ENCODE peak calls at places on chromosomes 12 and 14, in six cellular contexts. D, E, O, L, N and M are unnamed samples.

GRCh38 chr14:73762375-73762822 is 48.2 kb upstream of the PNMA1 start:
- DNase-seq in D (no peak), E (no peak), O (no peak), L (no peak), N (peak; percentile 46), M (no peak)

GRCh38 chr14:21711360-21711961 is 37.8 kb upstream of the OR4E1 start:
- DNase-seq in D (no peak), E (peak; percentile 18), O (no peak), L (peak; percentile 38), N (no peak), M (no peak)

GRCh38 chr14:72929316-72930080 is 3.2 kb downstream of the DCAF4 start:
- DNase-seq in D (no peak), E (no peak), O (no peak), L (no peak), N (no peak), M (peak; percentile 73)

GRCh38 chr12:129193263-129193871 is 340.1 kb downstream of the GLT1D1 start:
- DNase-seq in D (no peak), E (no peak), O (no peak), L (peak; percentile 72), N (no peak), M (no peak)

GRCh38 chr14:100873083-100873482 is 30.4 kb downstream of the RTL1 start:
- DNase-seq in D (no peak), E (no peak), O (no peak), L (no peak), N (no peak), M (no peak)

GRCh38 chr12:30286345-30286926 is 409.2 kb downstream of the IPO8 start:
- DNase-seq in D (no peak), E (peak; percentile 57), O (no peak), L (no peak), N (no peak), M (no peak)

GRCh38 chr14:21268612-21269251 is 510 bp downstream of the HNRNPC start:
- DNase-seq in D (peak; percentile 33), E (peak; percentile 68), O (peak; percentile 45), L (peak; percentile 41), N (peak; percentile 34), M (peak; percentile 51)

GRCh38 chr12:114119316-114119715 is 153.2 kb upstream of the RBM19 start:
- DNase-seq in D (no peak), E (no peak), O (no peak), L (no peak), N (no peak), M (no peak)

GRCh38 chr14:100824156-100824555 is 1.8 kb upstream of the MEG3 start:
- DNase-seq in D (no peak), E (no peak), O (peak; percentile 36), L (no peak), N (no peak), M (no peak)

GRCh38 chr14:75831971-75832370 is 149.8 kb downstream of the TGFB3 start:
- DNase-seq in D (no peak), E (peak; percentile 38), O (no peak), L (peak; percentile 11), N (no peak), M (no peak)

GRCh38 chr12:93020225-93020997 is 91.3 kb upstream of the EEA1 start:
- DNase-seq in D (no peak), E (peak; percentile 99), O (no peak), L (peak; percentile 75), N (no peak), M (no peak)

GRCh38 chr12:114769634-114770033 is 85.7 kb upstream of the TBX3 start:
- DNase-seq in D (no peak), E (no peak), O (no peak), L (no peak), N (no peak), M (no peak)

GRCh38 chr12:27524839-27525238 is 833 bp downstream of the PPFIBP1 start:
- DNase-seq in D (no peak), E (peak; percentile 53), O (no peak), L (no peak), N (no peak), M (no peak)

GRCh38 chr14:104721704-104722431 is 2.2 kb upstream of the ADSS1 start:
- DNase-seq in D (no peak), E (no peak), O (peak; percentile 70), L (no peak), N (no peak), M (no peak)

GRCh38 chr12:76503957-76504356 is 55.6 kb downstream of the OSBPL8 start:
- DNase-seq in D (no peak), E (no peak), O (no peak), L (no peak), N (no peak), M (no peak)

GRCh38 chr14:44612002-44612401 is 104.9 kb upstream of the FSCB start:
- DNase-seq in D (no peak), E (no peak), O (no peak), L (no peak), N (no peak), M (no peak)

GRCh38 chr14:64464695-64465094 is 604 bp upstream of the AKAP5 start:
- DNase-seq in D (no peak), E (peak; percentile 15), O (no peak), L (no peak), N (no peak), M (no peak)

GRCh38 chr12:28899951-28900350 is 249.1 kb upstream of the FAR2 start:
- DNase-seq in D (no peak), E (no peak), O (no peak), L (no peak), N (no peak), M (no peak)

GRCh38 chr12:96077081-96077480 is 41.7 kb upstream of the LTA4H start:
- DNase-seq in D (no peak), E (no peak), O (no peak), L (no peak), N (no peak), M (no peak)

GRCh38 chr12:130214686-130215370 is 52.6 kb downstream of the FZD10 start:
- DNase-seq in D (no peak), E (no peak), O (no peak), L (no peak), N (no peak), M (no peak)

GRCh38 chr14:68471029-68471963 is 321.6 kb downstream of the ZFP36L1 start:
- DNase-seq in D (no peak), E (no peak), O (no peak), L (no peak), N (no peak), M (no peak)

GRCh38 chr14:76961631-76962302 is 66.7 kb downstream of the IRF2BPL start:
- DNase-seq in D (peak; percentile 70), E (peak; percentile 93), O (peak; percentile 82), L (peak; percentile 75), N (peak; percentile 98), M (peak; percentile 83)